ENCODE peak calls at places on chromosomes 6 and 20, in four cellular contexts. S is tibial nerve, X is H1, L is testis. F is an unnamed sample.

GRCh38 chr20:22775671-22776139 is 191.3 kb upstream of the FOXA2 start:
- DNase-seq in S (no peak), L (no peak), X (no peak), F (no peak)

GRCh38 chr6:25066593-25066992 is 130.8 kb upstream of the RIPOR2 start:
- DNase-seq in X (no peak), S (no peak), L (no peak), F (no peak)

GRCh38 chr6:122996797-122997520 is 924 bp downstream of the CLVS2 start:
- DNase-seq in L (no peak), X (peak; percentile 41), S (no peak), F (no peak)

GRCh38 chr6:3276174-3277167 is 17.7 kb downstream of the PSMG4 start:
- DNase-seq in L (no peak), S (no peak), X (no peak), F (no peak)

GRCh38 chr6:106509420-106510089 is 119.7 kb downstream of the RTN4IP1 start:
- DNase-seq in X (peak; percentile 61), S (no peak), L (no peak), F (no peak)

GRCh38 chr6:150267686-150268561 is 100.9 kb upstream of the IYD start:
- DNase-seq in L (no peak), S (peak; percentile 15), X (no peak), F (no peak)

GRCh38 chr6:73263570-73263909 is 544 bp upstream of the KHDC1 start:
- DNase-seq in S (no peak), L (no peak), X (no peak), F (no peak)

GRCh38 chr6:31228484-31228883 is 43.4 kb downstream of the HLA-C start:
- DNase-seq in X (no peak), L (no peak), S (no peak), F (no peak)

GRCh38 chr6:92541457-92542060 is 877.8 kb downstream of the EPHA7 start:
- DNase-seq in X (no peak), S (no peak), L (no peak), F (no peak)

GRCh38 chr6:54194067-54194466 is 82.8 kb downstream of the MLIP start:
- DNase-seq in S (no peak), X (no peak), L (no peak), F (no peak)

GRCh38 chr6:2197177-2197671 is 48.2 kb downstream of the GMDS start:
- DNase-seq in X (no peak), L (peak; percentile 28), S (peak; percentile 61), F (no peak)

GRCh38 chr6:164107297-164107995 is 692.9 kb downstream of the QKI start:
- DNase-seq in X (no peak), S (no peak), L (no peak), F (no peak)

GRCh38 chr6:159095561-159096095 is 50.8 kb upstream of the TAGAP start:
- DNase-seq in S (no peak), L (peak; percentile 2), X (no peak), F (no peak)

GRCh38 chr20:2210646-2211556 is 84.9 kb upstream of the TGM3 start:
- DNase-seq in X (no peak), S (peak; percentile 25), L (peak; percentile 32), F (no peak)

GRCh38 chr6:169803291-169803811 is 51.9 kb downstream of the ERMARD start:
- DNase-seq in L (peak; percentile 10), X (peak; percentile 16), S (no peak), F (no peak)

GRCh38 chr6:80163754-80164187 is 57.3 kb downstream of the BCKDHB start:
- DNase-seq in S (no peak), X (no peak), L (no peak), F (no peak)

GRCh38 chr6:31826793-31827285 is 699 bp upstream of the HSPA1B start:
- DNase-seq in X (peak; percentile 62), L (peak; percentile 91), S (peak; percentile 88), F (no peak)

GRCh38 chr20:25991051-25991755 is 294.6 kb upstream of the ZNF337 start:
- DNase-seq in S (no peak), X (no peak), L (no peak), F (no peak)

GRCh38 chr6:111818539-111819226 is 54.6 kb downstream of the FYN start:
- DNase-seq in S (no peak), L (no peak), X (no peak), F (no peak)

GRCh38 chr6:155291291-155291690 is 23.0 kb downstream of the TFB1M start:
- DNase-seq in S (no peak), L (no peak), X (no peak), F (no peak)

GRCh38 chr6:3228791-3229565 is 1.5 kb upstream of the TUBB2B start:
- DNase-seq in L (no peak), X (peak; percentile 81), S (no peak), F (no peak)

GRCh38 chr6:110542311-110543024 is 66.1 kb upstream of the SLC22A16 start:
- DNase-seq in L (no peak), S (peak; percentile 44), X (no peak), F (no peak)

GRCh38 chr6:85436408-85436807 is 13.5 kb upstream of the NT5E start:
- DNase-seq in X (no peak), S (peak; percentile 40), L (no peak), F (no peak)
- H3K27ac ChIP-seq in X (no peak overlapping the region), S (peak overlapping the region; percentile 60), L (peak overlapping the region; percentile 72), F (no peak overlapping the region)

GRCh38 chr20:49569403-49570115 is 1.6 kb upstream of the PTGIS start:
- DNase-seq in S (no peak), X (no peak), L (no peak), F (no peak)

GRCh38 chr20:49568491-49569151 is 684 bp upstream of the PTGIS start:
- DNase-seq in X (peak; percentile 83), L (no peak), S (no peak), F (no peak)

GRCh38 chr20:49570161-49570827 is 2.4 kb upstream of the PTGIS start:
- DNase-seq in L (no peak), X (no peak), S (no peak), F (no peak)

GRCh38 chr20:49566401-49566800 is 1.5 kb downstream of the PTGIS start:
- DNase-seq in S (no peak), X (no peak), L (no peak), F (no peak)

GRCh38 chr20:49567421-49568256 is at the start of gene PTGIS:
- DNase-seq in S (no peak), X (peak; percentile 83), L (no peak), F (no peak)
- H3K4me3 ChIP-seq in S (peak within 1 kb of the TSS; percentile 24), X (peak within 1 kb of the TSS; percentile 99), L (peak within 1 kb of the TSS; percentile 61), F (peak within 1 kb of the TSS; percentile 32)

GRCh38 chr6:26596579-26597388 is at the start of gene ABT1:
- DNase-seq in X (peak; percentile 99), L (peak; percentile 98), S (peak; percentile 100), F (peak; percentile 93)
- TF ChIP-seq POLR2A in X (peak; percentile 78), L (peak; percentile 47), S (peak; percentile 81), F (peak; percentile 71)

GRCh38 chr6:42774201-42774600 is 7.7 kb upstream of the BICRAL start:
- DNase-seq in L (no peak), S (no peak), X (no peak), F (no peak)
- H3K27ac ChIP-seq in L (peak overlapping the region; percentile 22), S (peak overlapping the region; percentile 9), X (no peak overlapping the region), F (peak overlapping the region; percentile 43)

DNA sequence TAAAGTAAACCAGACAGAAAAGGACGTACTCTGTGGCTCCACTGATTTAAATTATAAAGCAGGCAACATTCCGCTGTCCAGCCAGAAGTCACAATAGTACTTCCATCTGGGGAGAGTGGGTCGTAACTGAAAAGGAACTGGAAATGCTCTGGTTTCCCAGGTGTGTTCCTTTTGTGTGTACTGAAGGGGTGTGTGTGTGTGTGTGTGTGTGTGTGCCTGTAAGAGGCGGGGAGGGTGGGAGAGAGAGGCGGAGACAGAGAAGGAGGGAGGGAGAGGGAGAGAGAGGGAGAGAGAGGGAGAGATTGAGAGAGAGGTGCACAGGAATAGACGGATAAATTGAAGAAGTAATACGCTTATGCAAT is 178.4 kb upstream of the ZNF184 start:
- DNase-seq in L (no peak), S (no peak), X (no peak), F (no peak)
- H3K4me3 ChIP-seq in L (no peak overlapping the region), S (no peak overlapping the region), X (peak overlapping the region; percentile 94), F (no peak overlapping the region)

GRCh38 chr20:62795023-62795761 is 1.1 kb upstream of the MRGBP start:
- DNase-seq in S (peak; percentile 42), X (peak; percentile 77), L (peak; percentile 63), F (no peak)
- TF ChIP-seq POLR2A in S (no peak), X (no peak), L (no peak), F (no peak)

GRCh38 chr6:40395698-40396076 is 191.5 kb downstream of the LRFN2 start:
- DNase-seq in X (no peak), S (no peak), L (no peak), F (no peak)
- H3K27ac ChIP-seq in X (no peak overlapping the region), S (no peak overlapping the region), L (no peak overlapping the region), F (peak overlapping the region; percentile 61)

GRCh38 chr20:17680128-17680835 is 1.8 kb downstream of the RRBP1 start:
- DNase-seq in S (peak; percentile 69), X (no peak), L (peak; percentile 56), F (no peak)

GRCh38 chr20:17678886-17679285 is 3.2 kb downstream of the RRBP1 start:
- DNase-seq in X (no peak), L (no peak), S (no peak), F (no peak)

GRCh38 chr20:17678295-17678694 is 3.7 kb downstream of the RRBP1 start:
- DNase-seq in S (no peak), X (no peak), L (no peak), F (no peak)

GRCh38 chr20:17680836-17681740 is 954 bp downstream of the RRBP1 start:
- DNase-seq in L (peak; percentile 76), S (peak; percentile 62), X (peak; percentile 92), F (peak; percentile 15)

DNA sequence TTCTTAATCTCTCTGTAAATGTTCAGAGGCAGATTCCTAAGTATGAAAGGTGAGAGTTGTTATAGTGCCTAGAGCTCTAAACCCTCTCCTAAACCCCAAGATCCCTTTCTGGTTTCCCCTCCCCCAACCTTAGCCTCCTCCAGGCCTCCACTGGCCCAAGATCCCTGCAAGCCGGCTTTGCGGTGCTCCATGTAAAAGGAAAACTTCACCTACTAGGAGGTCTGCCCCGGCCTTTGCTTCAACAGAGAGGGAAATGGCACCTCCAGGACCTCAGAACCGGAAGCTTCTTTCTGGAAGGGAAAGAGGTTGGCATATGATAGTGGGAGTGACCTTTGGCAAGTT is 2.3 kb downstream of the RRBP1 start:
- DNase-seq in X (no peak), L (peak; percentile 27), S (no peak), F (no peak)
- H3K4me3 ChIP-seq in X (peak overlapping the region; percentile 96), L (no peak overlapping the region), S (peak overlapping the region; percentile 94), F (no peak overlapping the region)

GRCh38 chr20:45440424-45440823 is 24.5 kb downstream of the PIGT start:
- DNase-seq in S (no peak), L (no peak), X (no peak), F (no peak)
- TF ChIP-seq POLR2A in S (no peak), L (no peak), X (no peak), F (no peak)